ENCODE peak calls at places on chromosomes 11 and 22, in eight cellular contexts. One of them, this sample, is unnamed.

GRCh38 chr11:14288189-14288935 is 70.6 kb downstream of the RRAS2 start:
- DNase-seq in CD8-positive, alpha-beta T cell: no peak
- DNase-seq in AG04450: peak; percentile 74
- DNase-seq in GM23338: no peak
- DNase-seq in chondrocyte: no peak
- DNase-seq in foreskin keratinocyte: no peak
- DNase-seq in ascending aorta: no peak
- DNase-seq in psoas muscle: no peak
- DNase-seq in this sample: no peak

GRCh38 chr22:29782061-29782845 is 15.1 kb downstream of the UQCR10 start:
- DNase-seq in CD8-positive, alpha-beta T cell: no peak
- DNase-seq in chondrocyte: no peak
- DNase-seq in psoas muscle: peak; percentile 78
- DNase-seq in GM23338: no peak
- DNase-seq in AG04450: no peak
- DNase-seq in ascending aorta: no peak
- DNase-seq in foreskin keratinocyte: no peak
- DNase-seq in this sample: no peak

GRCh38 chr11:8779732-8780131 is 97.1 kb downstream of the RPL27A start:
- DNase-seq in AG04450: no peak
- DNase-seq in GM23338: peak; percentile 51
- DNase-seq in CD8-positive, alpha-beta T cell: no peak
- DNase-seq in psoas muscle: no peak
- DNase-seq in chondrocyte: no peak
- DNase-seq in foreskin keratinocyte: no peak
- DNase-seq in ascending aorta: no peak
- DNase-seq in this sample: no peak

GRCh38 chr11:110716361-110716760 is 4.1 kb upstream of the ARHGAP20 start:
- DNase-seq in CD8-positive, alpha-beta T cell: no peak
- DNase-seq in foreskin keratinocyte: no peak
- DNase-seq in GM23338: no peak
- DNase-seq in psoas muscle: no peak
- DNase-seq in ascending aorta: no peak
- DNase-seq in chondrocyte: no peak
- DNase-seq in AG04450: no peak
- DNase-seq in this sample: no peak

GRCh38 chr22:33780761-33781160 is 139.5 kb downstream of the LARGE1 start:
- DNase-seq in CD8-positive, alpha-beta T cell: no peak
- DNase-seq in foreskin keratinocyte: no peak
- DNase-seq in AG04450: no peak
- DNase-seq in psoas muscle: no peak
- DNase-seq in ascending aorta: no peak
- DNase-seq in GM23338: no peak
- DNase-seq in chondrocyte: no peak
- DNase-seq in this sample: no peak

GRCh38 chr22:19943665-19944026 is 2.0 kb upstream of the TXNRD2 start:
- DNase-seq in psoas muscle: no peak
- DNase-seq in ascending aorta: no peak
- DNase-seq in foreskin keratinocyte: no peak
- DNase-seq in AG04450: no peak
- DNase-seq in CD8-positive, alpha-beta T cell: no peak
- DNase-seq in GM23338: peak; percentile 49
- DNase-seq in chondrocyte: peak; percentile 24
- DNase-seq in this sample: no peak

GRCh38 chr11:68120212-68121066 is 749 bp downstream of the CHKA start:
- DNase-seq in CD8-positive, alpha-beta T cell: peak; percentile 73
- DNase-seq in chondrocyte: no peak
- DNase-seq in AG04450: no peak
- DNase-seq in foreskin keratinocyte: no peak
- DNase-seq in GM23338: peak; percentile 59
- DNase-seq in ascending aorta: no peak
- DNase-seq in psoas muscle: peak; percentile 75
- DNase-seq in this sample: no peak

GRCh38 chr11:27485930-27486773 is 13.6 kb upstream of the LGR4 start:
- DNase-seq in psoas muscle: no peak
- DNase-seq in ascending aorta: no peak
- DNase-seq in chondrocyte: no peak
- DNase-seq in AG04450: no peak
- DNase-seq in CD8-positive, alpha-beta T cell: no peak
- DNase-seq in foreskin keratinocyte: no peak
- DNase-seq in GM23338: peak; percentile 81
- DNase-seq in this sample: no peak

GRCh38 chr22:17083811-17084540 is 824 bp upstream of the IL17RA start:
- DNase-seq in AG04450: no peak
- DNase-seq in chondrocyte: no peak
- DNase-seq in psoas muscle: peak; percentile 50
- DNase-seq in GM23338: peak; percentile 19
- DNase-seq in CD8-positive, alpha-beta T cell: no peak
- DNase-seq in foreskin keratinocyte: no peak
- DNase-seq in ascending aorta: no peak
- DNase-seq in this sample: no peak

GRCh38 chr11:85464283-85464682 is 162.9 kb downstream of the DLG2 start:
- DNase-seq in chondrocyte: no peak
- DNase-seq in ascending aorta: no peak
- DNase-seq in GM23338: peak; percentile 52
- DNase-seq in foreskin keratinocyte: no peak
- DNase-seq in AG04450: no peak
- DNase-seq in CD8-positive, alpha-beta T cell: no peak
- DNase-seq in psoas muscle: no peak
- DNase-seq in this sample: no peak

GRCh38 chr11:83691387-83692088 is 405.4 kb upstream of the CCDC90B start:
- DNase-seq in psoas muscle: no peak
- DNase-seq in GM23338: no peak
- DNase-seq in ascending aorta: no peak
- DNase-seq in CD8-positive, alpha-beta T cell: no peak
- DNase-seq in AG04450: no peak
- DNase-seq in foreskin keratinocyte: no peak
- DNase-seq in chondrocyte: no peak
- DNase-seq in this sample: no peak

GRCh38 chr11:44223261-44223660 is 86.7 kb downstream of the ALX4 start:
- DNase-seq in psoas muscle: no peak
- DNase-seq in ascending aorta: no peak
- DNase-seq in foreskin keratinocyte: no peak
- DNase-seq in AG04450: no peak
- DNase-seq in CD8-positive, alpha-beta T cell: no peak
- DNase-seq in chondrocyte: no peak
- DNase-seq in GM23338: no peak
- DNase-seq in this sample: no peak

GRCh38 chr11:44147751-44148150 is 52.3 kb downstream of the EXT2 start:
- DNase-seq in chondrocyte: no peak
- DNase-seq in psoas muscle: peak; percentile 54
- DNase-seq in CD8-positive, alpha-beta T cell: no peak
- DNase-seq in foreskin keratinocyte: no peak
- DNase-seq in AG04450: no peak
- DNase-seq in ascending aorta: no peak
- DNase-seq in GM23338: no peak
- DNase-seq in this sample: no peak

GRCh38 chr11:26976389-26976788 is 17.5 kb upstream of the FIBIN start:
- DNase-seq in psoas muscle: no peak
- DNase-seq in foreskin keratinocyte: no peak
- DNase-seq in GM23338: no peak
- DNase-seq in ascending aorta: no peak
- DNase-seq in CD8-positive, alpha-beta T cell: no peak
- DNase-seq in AG04450: peak; percentile 72
- DNase-seq in chondrocyte: no peak
- DNase-seq in this sample: no peak

GRCh38 chr22:25113316-25113721 is 86.3 kb upstream of the CRYBB3 start:
- DNase-seq in foreskin keratinocyte: no peak
- DNase-seq in AG04450: no peak
- DNase-seq in GM23338: no peak
- DNase-seq in ascending aorta: no peak
- DNase-seq in psoas muscle: peak; percentile 76
- DNase-seq in CD8-positive, alpha-beta T cell: no peak
- DNase-seq in chondrocyte: no peak
- DNase-seq in this sample: no peak
- TF ChIP-seq CTCF in foreskin keratinocyte: no peak
- TF ChIP-seq CTCF in AG04450: no peak
- TF ChIP-seq CTCF in GM23338: no peak
- TF ChIP-seq CTCF in ascending aorta: no peak
- TF ChIP-seq CTCF in psoas muscle: no peak
- TF ChIP-seq CTCF in CD8-positive, alpha-beta T cell: no peak
- TF ChIP-seq CTCF in chondrocyte: no peak
- TF ChIP-seq CTCF in this sample: no peak

DNA sequence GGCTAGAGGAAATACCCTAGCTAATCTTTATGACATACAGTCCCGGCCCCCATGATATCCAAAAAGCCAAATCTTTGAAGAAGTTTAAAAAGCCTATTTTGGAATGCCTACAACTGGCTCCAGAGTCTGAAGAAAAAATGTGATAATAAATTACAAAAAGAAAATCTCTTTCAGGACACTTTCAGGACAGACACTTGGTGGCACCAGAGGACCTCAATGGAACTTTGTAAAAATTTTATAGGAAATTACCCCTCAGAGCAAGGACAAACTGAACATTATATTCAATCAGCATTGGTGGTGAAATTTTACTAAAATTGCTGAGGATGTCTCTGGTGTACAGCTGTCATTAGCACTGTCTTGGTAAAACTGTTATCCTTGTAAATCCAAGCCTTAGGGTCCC is 81.0 kb downstream of the CCDC73 start:
- DNase-seq in foreskin keratinocyte: no peak
- DNase-seq in psoas muscle: no peak
- DNase-seq in GM23338: peak; percentile 38
- DNase-seq in AG04450: no peak
- DNase-seq in ascending aorta: no peak
- DNase-seq in chondrocyte: no peak
- DNase-seq in CD8-positive, alpha-beta T cell: no peak
- DNase-seq in this sample: no peak
- TF ChIP-seq CTCF in foreskin keratinocyte: peak; percentile 63
- TF ChIP-seq CTCF in psoas muscle: peak; percentile 8
- TF ChIP-seq CTCF in GM23338: peak; percentile 55
- TF ChIP-seq CTCF in AG04450: peak; percentile 19
- TF ChIP-seq CTCF in ascending aorta: no peak
- TF ChIP-seq CTCF in chondrocyte: peak; percentile 73
- TF ChIP-seq CTCF in CD8-positive, alpha-beta T cell: no peak
- TF ChIP-seq CTCF in this sample: no peak

GRCh38 chr11:29448246-29448877 is 568.5 kb downstream of the KCNA4 start:
- DNase-seq in chondrocyte: no peak
- DNase-seq in foreskin keratinocyte: no peak
- DNase-seq in ascending aorta: no peak
- DNase-seq in psoas muscle: no peak
- DNase-seq in GM23338: peak; percentile 57
- DNase-seq in CD8-positive, alpha-beta T cell: no peak
- DNase-seq in AG04450: no peak
- DNase-seq in this sample: no peak
- TF ChIP-seq CTCF in chondrocyte: peak; percentile 81
- TF ChIP-seq CTCF in foreskin keratinocyte: peak; percentile 57
- TF ChIP-seq CTCF in ascending aorta: no peak
- TF ChIP-seq CTCF in psoas muscle: no peak
- TF ChIP-seq CTCF in GM23338: peak; percentile 75
- TF ChIP-seq CTCF in CD8-positive, alpha-beta T cell: no peak
- TF ChIP-seq CTCF in AG04450: peak; percentile 61
- TF ChIP-seq CTCF in this sample: no peak

DNA sequence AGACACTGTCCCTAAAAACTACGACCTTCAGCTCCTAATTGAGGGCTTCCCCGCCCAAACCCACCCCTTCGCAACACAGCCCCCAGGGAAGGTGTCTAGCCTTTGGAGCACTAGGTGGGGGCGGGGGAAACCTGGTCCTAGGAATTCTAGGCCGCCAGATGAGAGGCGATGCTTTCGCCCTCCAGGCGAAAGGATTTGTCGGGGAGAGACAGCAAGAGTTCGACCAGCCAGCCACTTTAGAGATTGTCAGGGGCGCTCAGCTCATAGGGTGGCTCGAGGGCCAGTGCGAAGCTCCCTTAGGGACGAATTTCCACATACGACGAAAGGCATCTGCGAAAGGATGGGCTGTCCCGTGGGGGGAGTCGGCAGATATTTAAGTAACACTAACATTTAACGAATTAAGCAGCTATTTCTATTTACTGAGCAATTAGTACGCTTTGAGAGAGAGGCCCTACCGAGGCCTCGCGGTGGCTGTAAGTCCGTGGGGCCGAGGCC is 5.3 kb downstream of the CD248 start:
- DNase-seq in foreskin keratinocyte: no peak
- DNase-seq in CD8-positive, alpha-beta T cell: no peak
- DNase-seq in GM23338: peak; percentile 67
- DNase-seq in psoas muscle: no peak
- DNase-seq in chondrocyte: no peak
- DNase-seq in ascending aorta: no peak
- DNase-seq in AG04450: no peak
- DNase-seq in this sample: no peak
- TF ChIP-seq CTCF in foreskin keratinocyte: no peak
- TF ChIP-seq CTCF in CD8-positive, alpha-beta T cell: no peak
- TF ChIP-seq CTCF in GM23338: no peak
- TF ChIP-seq CTCF in psoas muscle: no peak
- TF ChIP-seq CTCF in chondrocyte: no peak
- TF ChIP-seq CTCF in ascending aorta: no peak
- TF ChIP-seq CTCF in AG04450: no peak
- TF ChIP-seq CTCF in this sample: no peak

GRCh38 chr11:6672006-6672405 is 11.1 kb downstream of the MRPL17 start:
- DNase-seq in foreskin keratinocyte: no peak
- DNase-seq in AG04450: no peak
- DNase-seq in CD8-positive, alpha-beta T cell: no peak
- DNase-seq in ascending aorta: no peak
- DNase-seq in psoas muscle: no peak
- DNase-seq in GM23338: no peak
- DNase-seq in chondrocyte: no peak
- DNase-seq in this sample: no peak
- TF ChIP-seq CTCF in foreskin keratinocyte: no peak
- TF ChIP-seq CTCF in AG04450: no peak
- TF ChIP-seq CTCF in CD8-positive, alpha-beta T cell: no peak
- TF ChIP-seq CTCF in ascending aorta: no peak
- TF ChIP-seq CTCF in psoas muscle: no peak
- TF ChIP-seq CTCF in GM23338: no peak
- TF ChIP-seq CTCF in chondrocyte: no peak
- TF ChIP-seq CTCF in this sample: no peak

GRCh38 chr11:35388054-35388453 is 31.3 kb downstream of the SLC1A2 start:
- DNase-seq in foreskin keratinocyte: no peak
- DNase-seq in GM23338: no peak
- DNase-seq in CD8-positive, alpha-beta T cell: no peak
- DNase-seq in psoas muscle: no peak
- DNase-seq in ascending aorta: no peak
- DNase-seq in chondrocyte: no peak
- DNase-seq in AG04450: no peak
- DNase-seq in this sample: no peak

GRCh38 chr11:35390737-35391682 is 28.3 kb downstream of the SLC1A2 start:
- DNase-seq in psoas muscle: no peak
- DNase-seq in chondrocyte: no peak
- DNase-seq in foreskin keratinocyte: peak; percentile 47
- DNase-seq in AG04450: no peak
- DNase-seq in GM23338: no peak
- DNase-seq in ascending aorta: no peak
- DNase-seq in CD8-positive, alpha-beta T cell: peak; percentile 23
- DNase-seq in this sample: no peak

GRCh38 chr11:35387341-35387982 is 31.9 kb downstream of the SLC1A2 start:
- DNase-seq in foreskin keratinocyte: no peak
- DNase-seq in psoas muscle: no peak
- DNase-seq in AG04450: no peak
- DNase-seq in CD8-positive, alpha-beta T cell: no peak
- DNase-seq in GM23338: no peak
- DNase-seq in ascending aorta: no peak
- DNase-seq in chondrocyte: no peak
- DNase-seq in this sample: no peak

GRCh38 chr11:35389897-35390462 is 29.4 kb downstream of the SLC1A2 start:
- DNase-seq in ascending aorta: no peak
- DNase-seq in psoas muscle: no peak
- DNase-seq in GM23338: no peak
- DNase-seq in chondrocyte: no peak
- DNase-seq in CD8-positive, alpha-beta T cell: no peak
- DNase-seq in AG04450: no peak
- DNase-seq in foreskin keratinocyte: no peak
- DNase-seq in this sample: no peak

GRCh38 chr11:35389112-35389511 is 30.2 kb downstream of the SLC1A2 start:
- DNase-seq in ascending aorta: no peak
- DNase-seq in AG04450: no peak
- DNase-seq in foreskin keratinocyte: no peak
- DNase-seq in GM23338: no peak
- DNase-seq in chondrocyte: no peak
- DNase-seq in CD8-positive, alpha-beta T cell: no peak
- DNase-seq in psoas muscle: no peak
- DNase-seq in this sample: no peak
- TF ChIP-seq CTCF in ascending aorta: no peak
- TF ChIP-seq CTCF in AG04450: no peak
- TF ChIP-seq CTCF in foreskin keratinocyte: no peak
- TF ChIP-seq CTCF in GM23338: no peak
- TF ChIP-seq CTCF in chondrocyte: no peak
- TF ChIP-seq CTCF in CD8-positive, alpha-beta T cell: no peak
- TF ChIP-seq CTCF in psoas muscle: no peak
- TF ChIP-seq CTCF in this sample: no peak

This sample was measured in omental fat pad.